ENCODE peak calls at places on chromosomes 4 and X, in six cellular contexts. N, L, Q, K, H and G are unnamed samples. For H3K27me3, the result is how much of the 10 kb centered on the place peaks cover.

GRCh38 chrX:154366666-154367055 is 7.8 kb downstream of the FLNA start:
- DNase-seq in H (no peak), N (peak), L (no peak), Q (no peak), K (peak), G (peak)

GRCh38 chr4:15197005-15197404 is 194.7 kb downstream of the CPEB2 start:
- DNase-seq in N (no peak), Q (peak), K (no peak), H (no peak), L (no peak), G (no peak)

GRCh38 chr4:169802871-169803270 is 45.1 kb upstream of the HPF1 start:
- DNase-seq in H (no peak), Q (no peak), N (no peak), K (no peak), L (no peak), G (no peak)

GRCh38 chr4:118373614-118374255 is 20.9 kb upstream of the PRSS12 start:
- DNase-seq in K (no peak), H (no peak), L (no peak), Q (no peak), N (no peak), G (no peak)

GRCh38 chr4:78781086-78781630 is 5.0 kb downstream of the BMP2K start:
- DNase-seq in L (no peak), N (no peak), K (no peak), Q (no peak), H (no peak), G (no peak)

GRCh38 chr4:105894570-105895323 is 524 bp upstream of the NPNT start:
- DNase-seq in Q (no peak), N (no peak), L (no peak), H (no peak), K (no peak), G (no peak)

GRCh38 chr4:140213736-140214135 is 59.8 kb upstream of the MAML3 start:
- DNase-seq in Q (no peak), K (no peak), L (no peak), N (no peak), H (no peak), G (no peak)

GRCh38 chr4:94551616-94552564 is 100.1 kb downstream of the PDLIM5 start:
- DNase-seq in N (no peak), Q (peak), K (no peak), L (no peak), H (no peak), G (no peak)

GRCh38 chr4:145881991-145882390 is 56.6 kb downstream of the ZNF827 start:
- DNase-seq in Q (no peak), N (peak), H (no peak), K (no peak), L (no peak), G (no peak)

GRCh38 chr4:797066-797465 is 28.9 kb downstream of the CPLX1 start:
- DNase-seq in N (no peak), K (no peak), H (no peak), L (no peak), Q (no peak), G (no peak)

GRCh38 chrX:154430504-154430903 is 2.0 kb downstream of the ATP6AP1 start:
- DNase-seq in H (no peak), L (no peak), Q (no peak), K (no peak), N (no peak), G (no peak)

GRCh38 chr4:146229406-146229805 is 15.1 kb downstream of the REELD1 start:
- DNase-seq in H (no peak), K (no peak), L (no peak), N (no peak), Q (no peak), G (no peak)

GRCh38 chr4:21888195-21888976 is 60.2 kb downstream of the KCNIP4 start:
- DNase-seq in K (no peak), Q (no peak), L (no peak), N (no peak), H (no peak), G (no peak)

GRCh38 chrX:10755477-10756334 is 135.3 kb upstream of the MID1 start:
- DNase-seq in L (no peak), Q (peak), N (no peak), K (no peak), H (no peak), G (peak)

GRCh38 chrX:73944582-73944947 is 359.4 kb upstream of the ZCCHC13 start:
- DNase-seq in N (no peak), H (no peak), Q (peak), L (no peak), K (no peak), G (no peak)

GRCh38 chr4:8218371-8219050 is 19.4 kb downstream of the SH3TC1 start:
- DNase-seq in H (no peak), N (no peak), Q (no peak), K (no peak), L (no peak), G (no peak)

GRCh38 chr4:152590179-152591031 is 54.5 kb upstream of the FBXW7 start:
- DNase-seq in L (no peak), H (no peak), Q (no peak), K (no peak), N (peak), G (no peak)

GRCh38 chr4:152591876-152592275 is 56.0 kb upstream of the FBXW7 start:
- DNase-seq in K (no peak), N (no peak), L (no peak), Q (no peak), H (no peak), G (no peak)

GRCh38 chr4:152594981-152595916 is 59.4 kb upstream of the FBXW7 start:
- DNase-seq in N (no peak), K (no peak), H (no peak), Q (no peak), L (no peak), G (no peak)

GRCh38 chr4:152588869-152589268 is 53.0 kb upstream of the FBXW7 start:
- DNase-seq in N (no peak), H (no peak), L (no peak), K (no peak), Q (no peak), G (no peak)

GRCh38 chr4:152591361-152591760 is 55.5 kb upstream of the FBXW7 start:
- DNase-seq in L (peak), H (peak), Q (peak), K (peak), N (peak), G (no peak)
- H3K4me3 ChIP-seq in L (no peak), H (peak), Q (no peak), K (peak), N (peak), G (no peak)

GRCh38 chrX:136487647-136488046 is at the start of gene BRS3:
- DNase-seq in Q (no peak), H (no peak), N (no peak), K (no peak), L (no peak), G (no peak)
- H3K27me3 ChIP-seq in Q (under half), H (under half), N (under half), K (under half), L (under half), G (under half)

GRCh38 chrX:3811331-3812311 is 98.2 kb upstream of the PRKX start:
- DNase-seq in Q (no peak), K (no peak), L (peak), N (peak), H (peak), G (no peak)
- TF ChIP-seq CTCF in Q (peak), K (peak), L (peak), N (peak), H (peak), G (no peak)

GRCh38 chr4:88276952-88277710 is 7.2 kb downstream of the PPM1K start:
- DNase-seq in Q (no peak), H (no peak), K (no peak), L (no peak), N (no peak), G (no peak)
- H3K4me3 ChIP-seq in Q (no peak), H (no peak), K (peak), L (no peak), N (no peak), G (no peak)

GRCh38 chr4:5884804-5885203 is 8.1 kb downstream of the CRMP1 start:
- DNase-seq in Q (no peak), H (no peak), K (no peak), N (no peak), L (no peak), G (no peak)
- H3K27me3 ChIP-seq in Q (under half), H (under half), K (half or more), N (under half), L (under half), G (under half)